ENCODE peak calls at places on chromosomes 2 and 18, in six cellular contexts. I, E, C, F, K and P are unnamed samples.

GRCh38 chr2:240201861-240202260 is 61.4 kb upstream of the OTOS start:
- DNase-seq in F (no peak), E (no peak), C (no peak), K (no peak), I (no peak), P (no peak)

GRCh38 chr2:99936065-99936464 is 206.3 kb downstream of the AFF3 start:
- DNase-seq in F (no peak), E (no peak), K (no peak), I (no peak), C (no peak), P (no peak)

GRCh38 chr2:234606906-234607305 is 110.0 kb upstream of the ARL4C start:
- DNase-seq in I (no peak), F (no peak), C (no peak), E (no peak), K (no peak), P (no peak)

GRCh38 chr18:51153659-51154371 is 43.7 kb downstream of the MEX3C start:
- DNase-seq in C (no peak), F (no peak), I (no peak), K (no peak), E (no peak), P (no peak)

GRCh38 chr2:239064253-239064652 is 216.4 kb downstream of the TWIST2 start:
- DNase-seq in F (no peak), E (no peak), I (no peak), C (no peak), K (no peak), P (no peak)

GRCh38 chr2:238855891-238856580 is 8.2 kb downstream of the TWIST2 start:
- DNase-seq in K (no peak), F (no peak), C (no peak), I (no peak), E (no peak), P (no peak)

GRCh38 chr2:207327513-207327912 is 161.8 kb upstream of the KLF7 start:
- DNase-seq in E (no peak), C (no peak), F (no peak), I (no peak), K (no peak), P (no peak)

GRCh38 chr18:74856967-74857366 is 259.3 kb downstream of the ZNF407 start:
- DNase-seq in F (no peak), K (no peak), I (no peak), C (no peak), E (no peak), P (no peak)

GRCh38 chr2:190840572-190841172 is 39.9 kb upstream of the GLS start:
- DNase-seq in E (no peak), C (no peak), K (no peak), I (no peak), F (no peak), P (no peak)

GRCh38 chr2:200662727-200663126 is 76.9 kb downstream of the AOX1 start:
- DNase-seq in K (no peak), I (peak; percentile 68), F (no peak), C (no peak), E (no peak), P (no peak)

GRCh38 chr2:39629646-39630045 is 36.1 kb upstream of the TMEM178A start:
- DNase-seq in I (no peak), F (no peak), C (no peak), E (no peak), K (no peak), P (no peak)

GRCh38 chr2:60158262-60158661 is 395.2 kb downstream of the BCL11A start:
- DNase-seq in K (no peak), F (no peak), C (no peak), E (no peak), I (no peak), P (no peak)
- TF ChIP-seq POLR2A in K (no peak), F (no peak), C (no peak), E (no peak), I (no peak), P (no peak)

GRCh38 chr2:219495531-219496122 is 3.1 kb upstream of the GMPPA start:
- DNase-seq in K (peak; percentile 61), E (peak; percentile 89), I (peak; percentile 78), C (peak; percentile 52), F (no peak), P (peak; percentile 51)

GRCh38 chr2:219496247-219496646 is 2.4 kb upstream of the GMPPA start:
- DNase-seq in E (no peak), F (no peak), I (no peak), K (no peak), C (no peak), P (no peak)

GRCh38 chr2:219498280-219499057 is at the start of gene GMPPA:
- DNase-seq in I (peak; percentile 98), F (peak; percentile 91), C (peak; percentile 97), E (peak; percentile 93), K (peak; percentile 99), P (peak; percentile 98)

GRCh38 chr2:219497495-219498279 is 1.0 kb upstream of the GMPPA start:
- DNase-seq in F (peak; percentile 79), E (peak; percentile 87), C (peak; percentile 91), K (peak; percentile 93), I (peak; percentile 85), P (peak; percentile 87)

DNA sequence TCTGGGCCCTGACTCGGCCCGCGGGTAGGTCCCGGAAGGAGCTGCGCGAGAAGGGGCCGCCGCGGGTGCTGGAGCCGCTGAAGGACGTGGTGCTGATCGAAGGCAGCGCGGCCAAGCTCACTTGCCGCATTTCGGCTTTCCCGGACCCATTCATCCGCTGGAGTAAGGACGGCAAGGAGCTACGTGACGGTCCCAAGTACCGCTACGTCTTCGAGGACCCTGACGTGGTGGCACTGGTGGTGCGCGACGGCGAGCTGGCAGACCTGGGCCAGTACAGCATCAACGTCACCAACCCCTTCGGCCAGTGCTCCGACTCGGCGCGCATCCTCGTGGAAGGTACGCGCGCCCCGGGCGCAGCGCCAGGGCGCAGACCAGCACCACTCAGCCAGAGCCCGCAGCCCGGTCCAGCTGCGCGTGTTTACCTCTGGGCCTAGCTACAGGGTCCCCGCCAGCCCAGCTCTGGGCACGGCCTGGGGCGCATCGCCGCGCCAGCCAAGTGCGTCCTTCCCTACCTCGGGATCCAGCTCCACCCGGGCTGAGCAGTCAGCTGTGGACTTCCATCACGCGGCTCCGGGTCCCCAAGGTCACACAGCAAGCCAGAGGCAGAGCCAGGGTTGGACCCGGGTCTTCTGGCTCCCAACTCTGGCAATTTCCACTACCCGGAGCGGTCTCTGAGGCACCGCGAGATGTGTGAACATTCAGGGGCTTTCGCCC is 1.8 kb upstream of the GMPPA start:
- DNase-seq in E (no peak), F (no peak), C (peak; percentile 29), I (no peak), K (no peak), P (no peak)
- H3K4me3 ChIP-seq in E (no peak overlapping the region), F (peak overlapping the region; percentile 72), C (no peak overlapping the region), I (peak overlapping the region; percentile 75), K (no peak overlapping the region), P (peak overlapping the region; percentile 87)

GRCh38 chr2:176136375-176137248 is 7.1 kb downstream of the HOXD8 start:
- DNase-seq in E (no peak), F (no peak), C (no peak), K (peak; percentile 61), I (peak; percentile 16), P (no peak)
- TF ChIP-seq POLR2A in E (no peak), F (peak; percentile 4), C (no peak), K (peak; percentile 55), I (peak; percentile 3), P (peak; percentile 7)

GRCh38 chr18:79684787-79685186 is 5.2 kb downstream of the CTDP1 start:
- DNase-seq in E (no peak), I (no peak), F (no peak), K (no peak), C (no peak), P (no peak)

GRCh38 chr18:79684283-79684631 is 4.7 kb downstream of the CTDP1 start:
- DNase-seq in E (no peak), F (no peak), K (no peak), I (no peak), C (no peak), P (no peak)

GRCh38 chr18:79682481-79682880 is 2.9 kb downstream of the CTDP1 start:
- DNase-seq in C (no peak), E (no peak), I (no peak), K (no peak), F (no peak), P (no peak)

GRCh38 chr18:79682896-79683625 is 3.5 kb downstream of the CTDP1 start:
- DNase-seq in K (no peak), I (no peak), E (no peak), F (no peak), C (no peak), P (no peak)

DNA sequence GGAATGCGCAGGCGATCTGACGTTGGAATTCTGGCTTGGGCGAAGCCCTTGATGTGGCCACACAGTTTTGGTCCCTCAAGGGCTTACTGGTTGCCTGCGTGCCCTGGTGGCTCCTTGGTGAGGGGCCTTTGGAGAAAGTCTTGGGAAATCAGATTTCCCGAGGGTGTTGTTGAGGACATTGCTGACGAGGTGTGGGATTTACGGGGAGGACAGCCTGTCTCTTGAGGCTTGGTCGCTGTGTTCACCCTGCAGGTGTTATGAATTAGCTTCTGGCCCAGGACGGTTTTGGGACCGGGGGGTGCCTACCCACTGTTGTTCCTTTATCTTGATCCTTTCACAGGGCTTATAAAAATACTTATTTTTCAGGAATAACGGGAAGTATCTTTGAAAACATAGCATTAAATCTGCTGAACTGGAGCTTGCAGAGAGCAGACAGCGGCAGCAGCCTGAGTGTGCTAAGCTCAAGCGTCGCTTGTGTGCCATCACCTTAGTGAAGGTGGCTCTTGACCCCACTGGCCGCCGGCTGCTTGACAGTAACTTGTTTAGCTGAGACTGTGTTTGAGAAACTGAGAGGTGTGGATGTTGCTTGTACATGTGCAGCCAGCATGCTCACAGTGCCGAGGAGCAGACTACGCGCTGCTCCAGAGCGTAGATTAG is 4.2 kb downstream of the CTDP1 start:
- DNase-seq in K (no peak), F (no peak), E (no peak), I (no peak), C (no peak), P (no peak)
- H3K4me3 ChIP-seq in K (no peak overlapping the region), F (no peak overlapping the region), E (no peak overlapping the region), I (no peak overlapping the region), C (no peak overlapping the region), P (no peak overlapping the region)

GRCh38 chr2:236001166-236001828 is 166.9 kb downstream of the GBX2 start:
- DNase-seq in E (no peak), C (no peak), K (no peak), F (no peak), I (no peak), P (no peak)
- TF ChIP-seq POLR2A in E (no peak), C (no peak), K (no peak), F (no peak), I (no peak), P (no peak)

DNA sequence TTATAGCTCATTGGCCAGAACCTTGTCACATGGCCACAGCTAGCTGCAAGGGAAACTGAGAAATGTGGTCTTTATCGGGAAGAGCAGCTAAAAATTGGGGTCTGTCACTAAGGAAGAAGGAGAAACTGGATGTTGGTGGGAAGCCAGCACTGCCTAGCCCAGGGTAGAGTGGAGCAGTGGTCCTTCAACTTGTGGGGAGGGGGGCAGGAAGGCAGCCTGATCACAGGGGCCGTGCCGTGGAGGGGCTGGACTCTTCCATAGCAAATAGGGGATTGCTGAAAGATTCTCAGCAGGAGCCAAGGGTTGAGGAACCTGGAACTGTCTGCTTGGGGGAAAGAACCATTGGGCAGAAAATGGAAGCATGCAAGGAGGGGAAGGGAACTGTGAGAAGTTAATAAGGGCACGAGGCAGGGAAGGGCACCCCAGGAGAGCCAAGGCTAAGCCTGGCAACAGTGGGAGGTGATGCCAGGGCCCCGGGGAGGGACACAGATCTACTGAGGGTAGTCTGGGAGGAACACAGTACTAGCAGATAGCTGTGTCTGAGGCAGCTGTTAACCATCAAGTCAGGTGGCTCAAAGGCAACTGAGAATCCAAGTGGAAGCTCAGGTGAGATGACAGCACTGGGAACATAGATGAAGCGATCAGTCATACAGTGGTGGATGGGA is 5.9 kb upstream of the NEURL3 start:
- DNase-seq in C (no peak), I (no peak), E (no peak), K (no peak), F (no peak), P (no peak)
- H3K4me3 ChIP-seq in C (no peak overlapping the region), I (no peak overlapping the region), E (no peak overlapping the region), K (no peak overlapping the region), F (no peak overlapping the region), P (no peak overlapping the region)